ENCODE peak calls at places on chromosome 2, in seven cellular contexts. T is stimulated activated naive B cell treated with anti-CD40 and anti-IgM and Interleukin-4, amounts not matched to agents 10 μg/mL and 1 μg/mL and 100 μg/mL, for 72 hours; C is left ventricle myocardium inferior; E is HFF-Myc; H is ELR; I is epithelial cell of esophagus; R is COR-L47. V is an unnamed sample.

GRCh38 chr2:115596659-115597375 is 1154.4 kb downstream of the DPP10 start:
- DNase-seq in T (no peak), C (no peak), E (no peak), H (no peak), I (no peak), R (no peak), V (no peak)

GRCh38 chr2:121502246-121502645 is 28.4 kb upstream of the RNU4ATAC start:
- DNase-seq in T (no peak), C (no peak), E (no peak), H (peak; percentile 86), I (peak; percentile 89), R (no peak), V (no peak)

GRCh38 chr2:42917374-42918017 is 125.1 kb upstream of the HAAO start:
- DNase-seq in T (peak; percentile 17), C (no peak), E (peak; percentile 99), H (peak; percentile 94), I (peak; percentile 47), R (no peak), V (peak; percentile 45)

GRCh38 chr2:45882707-45883106 is 231.2 kb downstream of the PRKCE start:
- DNase-seq in T (no peak), C (peak; percentile 62), E (peak; percentile 22), H (no peak), I (no peak), R (no peak), V (no peak)

GRCh38 chr2:73999881-74000597 is 15.3 kb downstream of the TET3 start:
- DNase-seq in T (no peak), C (no peak), E (no peak), H (peak; percentile 34), I (no peak), R (no peak), V (no peak)

GRCh38 chr2:235611337-235611736 is 117.5 kb downstream of the AGAP1 start:
- DNase-seq in T (no peak), C (no peak), E (no peak), H (no peak), I (no peak), R (peak; percentile 77), V (no peak)

GRCh38 chr2:178877874-178878273 is 70.7 kb upstream of the TTN start:
- DNase-seq in T (no peak), C (no peak), E (no peak), H (no peak), I (no peak), R (no peak), V (no peak)

GRCh38 chr2:48860391-48860790 is 104.9 kb upstream of the LHCGR start:
- DNase-seq in T (no peak), C (no peak), E (no peak), H (no peak), I (no peak), R (no peak), V (no peak)

GRCh38 chr2:189348369-189348768 is 92.9 kb upstream of the WDR75 start:
- DNase-seq in T (no peak), C (no peak), E (no peak), H (no peak), I (peak; percentile 21), R (no peak), V (peak; percentile 43)

GRCh38 chr2:142914507-142915313 is 37.2 kb downstream of the KYNU start:
- DNase-seq in T (peak; percentile 54), C (no peak), E (no peak), H (no peak), I (peak; percentile 18), R (no peak), V (no peak)

V was measured in myocyte.